ENCODE peak calls at places on chromosomes 11 and 22, in eight cellular contexts. W, E, B, K, A, H, V and D are unnamed samples.

GRCh38 chr22:37979782-37980181 is 4.6 kb downstream of the SOX10 start:
- DNase-seq in H (no peak), B (no peak), A (no peak), W (no peak), E (no peak), V (no peak), K (no peak), D (no peak)

GRCh38 chr11:93895106-93895862 is 44.9 kb upstream of the VSTM5 start:
- DNase-seq in W (no peak), H (no peak), V (peak), K (peak), E (no peak), A (no peak), B (no peak), D (peak)

GRCh38 chr22:36398602-36399472 is 11.1 kb upstream of the MYH9 start:
- DNase-seq in E (no peak), A (no peak), H (no peak), W (no peak), K (no peak), V (no peak), B (no peak), D (peak)

GRCh38 chr11:133052537-133052936 is 479.8 kb downstream of the OPCML start:
- DNase-seq in V (no peak), B (no peak), A (peak), W (no peak), H (no peak), K (no peak), E (no peak), D (no peak)

GRCh38 chr11:57180141-57180561 is 1.6 kb upstream of the LRRC55 start:
- DNase-seq in E (no peak), A (no peak), H (no peak), K (no peak), W (no peak), B (no peak), V (no peak), D (no peak)

GRCh38 chr11:67365756-67366384 is 7.5 kb downstream of the CLCF1 start:
- DNase-seq in K (no peak), W (no peak), A (no peak), E (no peak), B (no peak), V (no peak), H (no peak), D (no peak)

GRCh38 chr11:111762981-111763643 is 3.1 kb downstream of the PPP2R1B start:
- DNase-seq in B (no peak), H (no peak), W (no peak), K (no peak), A (no peak), E (no peak), V (peak), D (no peak)

GRCh38 chr11:3905080-3905953 is 49.9 kb downstream of the STIM1 start:
- DNase-seq in V (peak), E (no peak), K (no peak), H (peak), A (no peak), W (no peak), B (no peak), D (peak)

GRCh38 chr11:36073411-36074203 is 129.7 kb downstream of the LDLRAD3 start:
- DNase-seq in W (no peak), V (peak), H (peak), A (peak), E (no peak), K (peak), B (no peak), D (no peak)

GRCh38 chr22:25636323-25636722 is 71.8 kb downstream of the GRK3 start:
- DNase-seq in W (no peak), V (no peak), B (no peak), E (no peak), H (no peak), K (no peak), A (no peak), D (no peak)

GRCh38 chr11:109309153-109309552 is 112.8 kb upstream of the C11orf87 start:
- DNase-seq in E (no peak), W (no peak), H (no peak), K (no peak), A (no peak), B (no peak), V (no peak), D (no peak)

GRCh38 chr11:64095286-64095825 is 59.6 kb downstream of the FLRT1 start:
- DNase-seq in W (no peak), E (no peak), H (no peak), K (no peak), V (peak), B (no peak), A (no peak), D (no peak)

GRCh38 chr11:64643927-64644326 is 52.9 kb downstream of the SLC22A12 start:
- DNase-seq in E (no peak), A (no peak), W (no peak), K (no peak), H (no peak), V (no peak), B (no peak), D (no peak)

GRCh38 chr22:21026783-21027692 is 5.3 kb downstream of the SLC7A4 start:
- DNase-seq in V (peak), K (peak), A (peak), H (no peak), B (peak), W (no peak), E (no peak), D (no peak)

GRCh38 chr11:96187779-96188624 is 155.0 kb downstream of the MAML2 start:
- DNase-seq in B (no peak), H (no peak), E (no peak), A (peak), V (peak), K (no peak), W (no peak), D (peak)

GRCh38 chr22:31968022-31968421 is 23.7 kb downstream of the YWHAH start:
- DNase-seq in K (no peak), W (no peak), H (no peak), A (no peak), V (no peak), E (no peak), B (no peak), D (no peak)

GRCh38 chr22:31972180-31972579 is 27.8 kb downstream of the YWHAH start:
- DNase-seq in K (no peak), V (no peak), A (no peak), E (no peak), H (no peak), W (no peak), B (no peak), D (no peak)

GRCh38 chr22:31970490-31971444 is 26.4 kb downstream of the YWHAH start:
- DNase-seq in W (no peak), A (peak), E (peak), H (peak), V (peak), B (peak), K (peak), D (peak)

GRCh38 chr22:31973739-31974138 is 29.4 kb downstream of the YWHAH start:
- DNase-seq in V (no peak), B (no peak), E (no peak), H (no peak), W (no peak), A (peak), K (no peak), D (no peak)

DNA sequence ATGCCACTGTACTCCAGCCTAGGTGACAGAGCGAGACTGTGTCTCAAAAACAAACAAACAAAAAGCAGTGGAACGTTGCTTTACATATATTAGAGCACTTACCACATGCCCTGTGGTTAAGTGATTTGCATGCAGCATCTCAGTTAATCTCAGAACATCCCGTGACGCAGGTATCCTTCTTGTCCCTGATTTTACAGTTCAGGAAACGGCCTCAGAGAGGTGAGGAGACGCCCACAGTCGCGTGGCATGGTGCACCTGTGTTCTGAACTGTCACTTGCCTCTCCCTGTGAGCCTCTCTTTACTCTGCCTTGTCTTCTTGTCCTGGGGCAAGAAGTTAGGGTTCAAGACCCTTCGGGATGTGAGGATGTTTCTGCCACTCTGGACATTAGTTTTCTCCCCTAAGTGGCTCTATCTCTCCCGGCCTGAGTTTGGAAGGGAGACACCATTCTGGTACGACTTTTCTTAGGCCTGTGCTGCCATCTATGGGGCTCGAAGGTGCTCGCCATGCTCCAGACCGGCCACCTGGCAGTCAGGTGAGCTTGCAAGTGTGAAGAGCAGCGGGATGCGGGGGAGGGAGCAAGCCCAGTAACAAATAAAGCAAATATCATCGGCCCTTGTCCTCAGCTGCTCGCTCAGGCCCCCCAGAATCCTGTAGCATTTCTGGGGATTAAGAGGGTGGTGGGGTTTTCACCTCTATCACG is 25.6 kb downstream of the YWHAH start:
- DNase-seq in A (peak), H (peak), W (no peak), E (no peak), V (peak), K (peak), B (peak), D (peak)
- TF ChIP-seq CTCF in A (no peak), H (no peak), W (peak), E (peak), V (peak), K (peak), B (no peak), D (no peak)

DNA sequence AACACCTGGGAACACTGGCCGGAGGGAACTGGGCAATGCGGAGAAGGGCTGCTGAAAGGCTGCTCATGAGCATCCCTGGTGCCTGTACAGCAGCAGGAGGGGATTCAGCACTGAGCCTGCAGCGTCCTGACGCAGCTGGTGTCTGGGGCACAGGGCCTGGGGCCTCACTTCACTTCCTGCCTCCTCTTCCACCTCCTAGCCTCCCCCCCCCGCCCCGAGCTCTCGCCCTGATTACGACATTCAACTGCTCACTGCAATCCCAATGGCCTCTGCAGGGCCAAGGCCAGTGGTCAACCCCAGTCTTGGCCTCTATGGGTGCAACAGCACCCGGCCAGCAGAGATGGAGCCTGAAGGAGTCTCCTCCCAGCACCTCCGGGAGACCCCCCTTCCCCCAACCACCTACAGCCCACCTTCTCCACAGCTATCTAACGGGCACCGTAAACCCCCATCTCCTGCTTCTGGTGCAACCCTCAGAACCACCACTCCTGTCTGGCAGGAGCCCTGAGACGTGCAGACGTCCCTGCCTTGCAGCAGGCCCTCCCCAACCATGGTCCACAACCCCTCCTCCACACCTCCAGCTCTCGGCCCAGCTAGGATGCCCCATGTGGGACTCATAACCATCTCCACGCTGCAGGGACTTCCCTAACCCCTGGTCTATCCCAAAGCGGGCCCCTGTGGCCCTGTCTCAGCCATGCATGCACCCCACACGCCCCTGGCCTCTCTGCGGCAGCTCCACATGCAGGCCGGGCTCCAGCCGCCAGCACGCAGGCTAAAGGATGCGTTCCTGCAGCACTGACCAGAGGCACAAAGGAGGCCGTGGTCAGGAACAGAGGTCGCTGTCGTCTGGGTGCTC is 38.2 kb downstream of the BRD1 start:
- DNase-seq in A (peak), E (peak), W (no peak), V (peak), K (no peak), H (no peak), B (no peak), D (peak)
- H3K27ac ChIP-seq in A (peak), E (peak), W (peak), V (peak), K (no peak), H (peak), B (peak), D (peak)

GRCh38 chr11:101436511-101437142 is 147.2 kb downstream of the TRPC6 start:
- DNase-seq in V (peak), B (peak), H (peak), E (no peak), W (no peak), K (no peak), A (no peak), D (peak)
- TF ChIP-seq CTCF in V (peak), B (peak), H (peak), E (no peak), W (peak), K (peak), A (peak), D (peak)

GRCh38 chr11:47887910-47888569 is 39.9 kb upstream of the NUP160 start:
- DNase-seq in E (no peak), W (no peak), H (no peak), A (no peak), K (no peak), B (no peak), V (no peak), D (no peak)

GRCh38 chr11:47891886-47892285 is 43.7 kb upstream of the NUP160 start:
- DNase-seq in A (no peak), W (no peak), K (no peak), H (no peak), E (no peak), B (no peak), V (no peak), D (no peak)

GRCh38 chr11:47881145-47881544 is 33.0 kb upstream of the NUP160 start:
- DNase-seq in K (no peak), H (no peak), E (no peak), V (no peak), A (peak), B (no peak), W (no peak), D (no peak)

GRCh38 chr11:47889714-47890441 is 41.7 kb upstream of the NUP160 start:
- DNase-seq in E (no peak), A (no peak), W (no peak), H (no peak), K (no peak), B (no peak), V (no peak), D (no peak)

GRCh38 chr11:47886096-47886495 is 37.9 kb upstream of the NUP160 start:
- DNase-seq in A (no peak), B (peak), K (peak), E (no peak), H (no peak), V (peak), W (no peak), D (no peak)
- H3K27ac ChIP-seq in A (peak), B (no peak), K (no peak), E (no peak), H (peak), V (peak), W (peak), D (no peak)

GRCh38 chr11:61815790-61816735 is 740 bp downstream of the FADS1 start:
- DNase-seq in V (peak), H (peak), E (no peak), W (no peak), B (peak), K (no peak), A (peak), D (peak)

GRCh38 chr11:61814242-61814957 is 2.4 kb downstream of the FADS1 start:
- DNase-seq in H (no peak), B (no peak), V (peak), K (no peak), E (no peak), W (no peak), A (no peak), D (no peak)

GRCh38 chr11:61816736-61817455 is at the start of gene FADS1:
- DNase-seq in W (peak), B (peak), E (peak), K (peak), H (peak), A (peak), V (peak), D (peak)

GRCh38 chr11:61812736-61813411 is 3.9 kb downstream of the FADS1 start:
- DNase-seq in E (no peak), A (no peak), K (no peak), B (no peak), H (no peak), W (no peak), V (no peak), D (no peak)

GRCh38 chr11:61814958-61815789 is 1.6 kb downstream of the FADS1 start:
- DNase-seq in K (peak), E (peak), A (peak), H (peak), B (peak), V (peak), W (peak), D (peak)
- TF ChIP-seq CTCF in K (no peak), E (no peak), A (no peak), H (no peak), B (peak), V (no peak), W (no peak), D (no peak)

DNA sequence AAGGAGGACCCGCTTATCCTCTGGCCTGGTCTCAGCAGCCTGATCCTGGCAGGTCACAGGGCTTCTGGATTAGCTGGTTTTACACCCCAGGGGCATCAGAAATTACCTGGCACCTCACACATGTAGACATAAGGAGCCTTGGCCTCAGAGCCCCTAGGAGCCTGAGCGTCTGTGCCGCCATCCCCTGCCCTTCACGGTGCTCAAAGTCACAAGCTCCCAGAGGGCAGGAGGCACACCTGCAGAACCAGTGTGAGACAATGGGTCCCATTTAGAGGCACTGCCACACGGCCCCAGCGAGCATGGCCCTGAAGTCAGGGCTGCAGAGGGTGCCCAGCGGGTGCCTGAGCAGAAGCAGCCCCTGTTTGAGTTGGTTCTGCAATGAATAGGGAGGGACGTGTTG is 3.9 kb downstream of the DGKZ start:
- DNase-seq in H (no peak), B (no peak), K (no peak), E (no peak), A (no peak), V (no peak), W (no peak), D (no peak)
- H3K27ac ChIP-seq in H (peak), B (no peak), K (no peak), E (peak), A (peak), V (no peak), W (no peak), D (peak)

GRCh38 chr22:17638182-17638431 is 450 bp upstream of the BCL2L13 start:
- DNase-seq in A (no peak), W (no peak), K (no peak), H (no peak), E (no peak), B (peak), V (no peak), D (peak)
- TF ChIP-seq CTCF in A (no peak), W (no peak), K (peak), H (no peak), E (no peak), B (no peak), V (no peak), D (no peak)

DNA sequence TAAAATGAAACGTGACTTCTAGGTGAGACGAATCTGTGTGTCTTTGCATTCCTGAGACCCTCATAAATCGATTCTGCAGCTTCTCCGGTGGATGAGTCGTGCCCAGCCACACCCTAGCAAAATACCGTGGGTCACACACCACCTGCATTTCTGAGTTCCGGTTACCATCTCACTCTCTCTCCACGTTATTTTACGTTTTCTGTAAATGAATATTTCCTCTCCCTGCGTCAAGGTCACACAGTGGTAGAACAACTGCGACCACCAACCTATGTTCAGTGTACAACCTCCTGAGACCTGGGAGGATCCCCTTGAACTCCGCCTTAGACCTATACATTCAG is 1.1 kb downstream of the YWHAH start:
- DNase-seq in B (no peak), A (no peak), E (no peak), H (no peak), W (no peak), V (no peak), K (no peak), D (no peak)
- H3K27ac ChIP-seq in B (peak), A (peak), E (peak), H (peak), W (peak), V (peak), K (no peak), D (peak)

DNA sequence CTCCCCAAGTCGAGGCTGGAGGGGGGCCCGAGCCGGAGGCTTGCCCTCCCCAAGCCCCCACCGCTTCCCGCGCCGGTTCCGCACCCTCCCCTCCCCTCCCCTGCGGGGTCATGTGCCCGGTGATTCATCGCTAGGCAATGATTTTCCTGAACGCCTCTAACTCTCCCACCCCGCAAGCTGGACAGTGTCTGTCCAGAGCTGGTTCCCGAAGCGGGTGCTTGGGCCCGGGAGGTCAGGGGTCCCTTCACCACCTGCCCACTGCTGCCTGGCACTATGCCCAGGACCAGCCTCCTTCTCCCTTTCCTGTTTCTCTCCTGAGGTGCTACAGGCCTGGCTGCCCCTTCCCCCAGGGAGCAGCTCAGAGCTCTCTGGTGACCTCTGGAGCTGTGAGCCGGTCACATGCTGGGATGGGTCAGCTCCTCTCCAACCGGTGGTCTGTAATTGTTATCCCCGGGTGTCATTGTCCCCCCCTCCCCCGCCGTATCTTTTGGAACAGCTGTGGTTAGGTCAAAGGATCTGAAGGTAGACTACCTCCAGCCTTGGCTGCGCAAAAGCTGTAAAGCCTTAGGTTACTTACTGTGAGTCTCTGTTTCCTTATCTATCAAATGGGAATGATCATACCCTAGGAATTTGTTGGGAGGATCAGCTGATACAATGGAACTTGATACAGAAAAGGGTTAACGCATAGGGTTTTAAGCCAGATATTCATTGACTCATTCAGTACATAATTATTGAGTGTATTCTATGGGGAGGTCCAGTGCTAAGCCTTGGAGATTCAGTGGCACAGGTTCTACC is 722 bp downstream of the STX3 start:
- DNase-seq in A (peak), W (peak), B (peak), E (peak), K (peak), V (peak), H (peak), D (peak)
- TF ChIP-seq CTCF in A (no peak), W (no peak), B (no peak), E (no peak), K (no peak), V (no peak), H (no peak), D (no peak)

DNA sequence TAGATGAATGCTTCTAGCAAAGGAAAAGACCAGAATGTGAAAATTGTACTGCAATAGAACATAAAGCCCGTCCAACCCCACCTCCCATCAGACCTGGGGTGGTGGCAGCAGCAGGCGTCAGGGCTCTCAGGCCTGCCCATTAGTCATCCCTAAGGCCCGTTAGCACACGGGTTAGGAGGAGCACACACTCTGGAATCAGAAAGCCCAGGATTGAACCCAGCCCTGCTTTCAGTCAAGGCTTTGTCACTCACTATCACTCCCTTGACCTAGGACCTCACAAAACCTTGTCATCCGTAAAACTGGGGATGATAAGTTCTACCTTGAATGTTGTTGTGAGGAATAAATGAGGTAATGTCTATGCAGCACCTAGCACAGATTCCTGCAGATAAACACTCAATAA is 26.9 kb downstream of the MICAL3 start:
- DNase-seq in W (no peak), E (no peak), A (no peak), K (no peak), H (no peak), V (no peak), B (no peak), D (no peak)
- H3K27ac ChIP-seq in W (no peak), E (no peak), A (no peak), K (no peak), H (no peak), V (no peak), B (no peak), D (peak)